ENCODE peak calls at places on chromosomes 4 and X, in eight cellular contexts. F is cardiac muscle cell, K is GM06990, J is HCT116, O is fibroblast of lung, Q is transverse colon, Z is uterus, L is lower leg skin. E is an unnamed sample.

GRCh38 chr4:154416183-154416543 is 75.4 kb downstream of the DCHS2 start:
- DNase-seq in F (peak), K (peak), J (no peak), O (peak), Q (peak), Z (peak), L (no peak), E (peak)

GRCh38 chr4:106541253-106541652 is 172.7 kb upstream of the GIMD1 start:
- DNase-seq in F (no peak), K (no peak), J (no peak), O (peak), Q (no peak), Z (no peak), L (no peak), E (no peak)

GRCh38 chr4:150136036-150136435 is 57.8 kb downstream of the DCLK2 start:
- DNase-seq in F (no peak), K (no peak), J (no peak), O (peak), Q (no peak), Z (no peak), L (no peak), E (no peak)

GRCh38 chrX:79161655-79162054 is 17.2 kb downstream of the GPR174 start:
- DNase-seq in F (peak), K (peak), J (no peak), O (no peak), Q (no peak), Z (no peak), L (no peak), E (no peak)

GRCh38 chr4:100069207-100069606 is 119.1 kb upstream of the H2AZ1 start:
- DNase-seq in F (no peak), K (no peak), J (no peak), O (no peak), Q (no peak), Z (no peak), L (no peak), E (no peak)

GRCh38 chrX:18173494-18174180 is 47.0 kb downstream of the BEND2 start:
- DNase-seq in F (no peak), K (no peak), J (no peak), O (no peak), Q (no peak), Z (no peak), L (no peak), E (no peak)

GRCh38 chr4:21949073-21949457 is 493 bp upstream of the KCNIP4 start:
- DNase-seq in F (peak), K (no peak), J (no peak), O (peak), Q (peak), Z (peak), L (no peak), E (no peak)

GRCh38 chr4:52368895-52369294 is 290.2 kb downstream of the USP46 start:
- DNase-seq in F (no peak), K (no peak), J (no peak), O (no peak), Q (no peak), Z (no peak), L (no peak), E (no peak)

GRCh38 chr4:35229021-35229420 is 1015.3 kb downstream of the ARAP2 start:
- DNase-seq in F (no peak), K (no peak), J (no peak), O (no peak), Q (no peak), Z (no peak), L (no peak), E (no peak)

GRCh38 chr4:81453024-81453423 is 18.7 kb downstream of the RASGEF1B start:
- DNase-seq in F (no peak), K (no peak), J (no peak), O (no peak), Q (no peak), Z (no peak), L (no peak), E (no peak)

GRCh38 chr4:77203380-77204197 is 46.6 kb downstream of the CCNG2 start:
- DNase-seq in F (peak), K (peak), J (peak), O (peak), Q (peak), Z (peak), L (peak), E (peak)

GRCh38 chr4:8261851-8262535 is 7.6 kb upstream of the HTRA3 start:
- DNase-seq in F (no peak), K (no peak), J (no peak), O (peak), Q (no peak), Z (no peak), L (no peak), E (no peak)

GRCh38 chrX:103789004-103789403 is 12.4 kb downstream of the PLP1 start:
- DNase-seq in F (no peak), K (no peak), J (no peak), O (no peak), Q (no peak), Z (no peak), L (no peak), E (no peak)

GRCh38 chr4:168197926-168198325 is 105.6 kb downstream of the ANXA10 start:
- DNase-seq in F (no peak), K (no peak), J (no peak), O (peak), Q (no peak), Z (no peak), L (no peak), E (no peak)

GRCh38 chrX:71885099-71885498 is 25.5 kb upstream of the NHSL2 start:
- DNase-seq in F (no peak), K (no peak), J (no peak), O (no peak), Q (no peak), Z (no peak), L (no peak), E (no peak)

GRCh38 chr4:109826719-109827118 is 1.1 kb upstream of the RRH start:
- DNase-seq in F (peak), K (no peak), J (no peak), O (peak), Q (no peak), Z (no peak), L (no peak), E (no peak)

GRCh38 chr4:37446016-37446415 is 201.5 kb downstream of the NWD2 start:
- DNase-seq in F (no peak), K (no peak), J (no peak), O (peak), Q (no peak), Z (no peak), L (no peak), E (no peak)

GRCh38 chr4:140211693-140212092 is 57.7 kb upstream of the MAML3 start:
- DNase-seq in F (no peak), K (no peak), J (no peak), O (no peak), Q (no peak), Z (no peak), L (no peak), E (no peak)

GRCh38 chr4:47784222-47784621 is 53.6 kb downstream of the CORIN start:
- DNase-seq in F (no peak), K (no peak), J (no peak), O (no peak), Q (no peak), Z (no peak), L (no peak), E (no peak)

GRCh38 chr4:101128473-101128872 is 218.9 kb downstream of the PPP3CA start:
- DNase-seq in F (no peak), K (no peak), J (no peak), O (no peak), Q (peak), Z (no peak), L (no peak), E (no peak)

GRCh38 chr4:101125045-101125713 is 222.1 kb downstream of the PPP3CA start:
- DNase-seq in F (no peak), K (no peak), J (no peak), O (no peak), Q (no peak), Z (no peak), L (no peak), E (no peak)

GRCh38 chr4:101127176-101127790 is 220.0 kb downstream of the PPP3CA start:
- DNase-seq in F (no peak), K (no peak), J (no peak), O (peak), Q (no peak), Z (no peak), L (no peak), E (no peak)

GRCh38 chr4:101123231-101123630 is 224.1 kb downstream of the PPP3CA start:
- DNase-seq in F (no peak), K (no peak), J (peak), O (peak), Q (peak), Z (no peak), L (no peak), E (no peak)

GRCh38 chr4:101126044-101126443 is 221.3 kb downstream of the PPP3CA start:
- DNase-seq in F (no peak), K (no peak), J (no peak), O (peak), Q (no peak), Z (no peak), L (no peak), E (no peak)
- H3K4me3 ChIP-seq in F (no peak), K (no peak), J (no peak), O (no peak), Q (no peak), Z (no peak), L (no peak), E (no peak)

GRCh38 chr4:14237911-14238310 is 610.4 kb upstream of the BOD1L1 start:
- DNase-seq in F (no peak), K (no peak), J (no peak), O (no peak), Q (no peak), Z (no peak), L (no peak), E (no peak)

GRCh38 chr4:14234330-14234729 is 606.8 kb upstream of the BOD1L1 start:
- DNase-seq in F (no peak), K (no peak), J (no peak), O (peak), Q (no peak), Z (no peak), L (no peak), E (no peak)

GRCh38 chr4:14241574-14241973 is 614.0 kb upstream of the BOD1L1 start:
- DNase-seq in F (no peak), K (no peak), J (no peak), O (no peak), Q (no peak), Z (no peak), L (no peak), E (no peak)

GRCh38 chr4:14233126-14233525 is 605.6 kb upstream of the BOD1L1 start:
- DNase-seq in F (no peak), K (no peak), J (no peak), O (no peak), Q (no peak), Z (no peak), L (no peak), E (no peak)

DNA sequence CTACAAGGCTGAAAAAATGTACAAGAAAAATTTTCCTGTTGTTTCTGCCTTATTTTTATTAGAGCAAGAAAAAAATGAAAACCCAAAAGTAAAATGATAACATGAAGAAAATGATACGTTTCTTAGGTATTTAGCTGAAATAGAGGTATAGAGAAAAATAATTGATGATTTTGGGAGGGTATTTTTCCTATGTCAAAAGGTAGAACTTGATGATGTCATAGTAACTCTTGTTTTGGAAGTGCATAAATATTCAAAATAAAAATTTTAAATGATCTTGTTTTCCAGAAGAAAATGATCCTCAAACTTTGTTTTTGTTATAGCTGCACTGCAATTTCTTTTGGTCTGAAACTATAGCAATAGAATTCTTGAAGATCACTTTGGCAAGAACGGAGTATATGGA is 608.8 kb upstream of the BOD1L1 start:
- DNase-seq in F (no peak), K (no peak), J (no peak), O (no peak), Q (no peak), Z (no peak), L (no peak), E (no peak)
- H3K4me3 ChIP-seq in F (no peak), K (no peak), J (no peak), O (no peak), Q (no peak), Z (no peak), L (no peak), E (no peak)

GRCh38 chr4:6676722-6677558 is 16.7 kb upstream of the S100P start:
- DNase-seq in F (peak), K (no peak), J (no peak), O (no peak), Q (no peak), Z (no peak), L (no peak), E (no peak)
- H3K4me3 ChIP-seq in F (no peak), K (no peak), J (no peak), O (no peak), Q (no peak), Z (no peak), L (no peak), E (no peak)

GRCh38 chr4:102761902-102762301 is 1.1 kb upstream of the MANBA start:
- DNase-seq in F (no peak), K (no peak), J (no peak), O (no peak), Q (no peak), Z (no peak), L (no peak), E (no peak)
- H3K4me3 ChIP-seq in F (no peak), K (no peak), J (no peak), O (no peak), Q (no peak), Z (no peak), L (no peak), E (peak)

DNA sequence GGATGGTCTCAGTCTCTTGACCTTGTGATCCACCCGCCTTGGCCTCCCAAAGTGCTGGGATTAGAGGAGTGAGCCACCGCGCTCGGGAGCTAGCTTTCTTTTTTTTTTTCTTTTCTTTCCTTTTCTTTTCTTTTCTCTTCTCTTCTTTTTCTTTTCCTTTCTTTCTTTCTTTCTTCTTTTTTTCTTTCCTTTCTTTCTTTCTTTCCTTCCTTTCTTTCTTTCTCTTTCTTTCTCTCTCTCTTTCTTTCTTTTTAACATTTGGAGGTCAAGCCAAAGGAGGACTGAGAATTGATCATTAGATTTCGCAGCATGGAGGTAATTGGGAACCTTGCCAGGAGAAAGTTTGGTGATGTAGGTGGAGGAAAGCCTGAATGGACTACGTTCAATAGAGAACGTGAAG is 67.4 kb downstream of the LARP7 start:
- DNase-seq in F (no peak), K (no peak), J (no peak), O (no peak), Q (no peak), Z (no peak), L (no peak), E (no peak)
- H3K4me3 ChIP-seq in F (no peak), K (no peak), J (no peak), O (no peak), Q (no peak), Z (no peak), L (no peak), E (peak)

GRCh38 chrX:23292979-23293651 is 41.5 kb upstream of the PTCHD1 start:
- DNase-seq in F (no peak), K (no peak), J (no peak), O (peak), Q (no peak), Z (no peak), L (no peak), E (no peak)
- H3K4me3 ChIP-seq in F (no peak), K (no peak), J (no peak), O (no peak), Q (no peak), Z (no peak), L (no peak), E (no peak)

GRCh38 chrX:151966236-151966635 is 8.2 kb downstream of the GABRE start:
- DNase-seq in F (no peak), K (no peak), J (no peak), O (no peak), Q (no peak), Z (no peak), L (no peak), E (no peak)

GRCh38 chrX:151970661-151971060 is 3.8 kb downstream of the GABRE start:
- DNase-seq in F (no peak), K (no peak), J (no peak), O (peak), Q (peak), Z (peak), L (peak), E (no peak)

GRCh38 chrX:151973262-151973661 is 1.2 kb downstream of the GABRE start:
- DNase-seq in F (no peak), K (no peak), J (no peak), O (peak), Q (no peak), Z (no peak), L (no peak), E (no peak)

GRCh38 chrX:151973851-151974335 is 583 bp downstream of the GABRE start:
- DNase-seq in F (peak), K (no peak), J (no peak), O (peak), Q (peak), Z (peak), L (peak), E (no peak)

DNA sequence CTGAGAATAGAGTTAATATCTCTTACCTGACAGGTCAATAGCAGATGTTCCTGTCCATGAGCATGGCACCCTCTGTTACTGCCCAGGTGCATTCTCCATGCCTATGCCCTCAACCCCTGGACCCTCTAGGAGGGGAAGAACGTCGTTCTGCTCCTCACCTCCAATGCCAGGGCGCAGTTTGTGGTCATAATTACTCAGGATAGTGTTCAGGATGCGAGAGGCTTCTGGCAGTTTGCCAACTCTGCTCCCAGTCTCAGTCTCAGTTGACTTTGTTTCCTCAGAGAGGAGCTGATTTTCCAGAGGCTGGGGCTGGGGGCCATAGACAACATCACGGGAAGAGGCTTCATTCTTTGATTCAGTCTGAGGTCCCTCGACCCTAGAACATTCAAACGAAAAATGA is 4.4 kb downstream of the GABRE start:
- DNase-seq in F (no peak), K (no peak), J (no peak), O (no peak), Q (no peak), Z (no peak), L (peak), E (no peak)
- H3K4me3 ChIP-seq in F (no peak), K (no peak), J (no peak), O (no peak), Q (no peak), Z (no peak), L (no peak), E (no peak)

GRCh38 chrX:101685923-101686322 is 26.3 kb upstream of the ARMCX2 start:
- DNase-seq in F (no peak), K (no peak), J (no peak), O (peak), Q (no peak), Z (no peak), L (no peak), E (peak)

GRCh38 chrX:101677028-101677427 is 17.4 kb upstream of the ARMCX2 start:
- DNase-seq in F (no peak), K (no peak), J (no peak), O (no peak), Q (no peak), Z (no peak), L (no peak), E (no peak)

GRCh38 chrX:101686574-101686973 is 26.9 kb upstream of the ARMCX2 start:
- DNase-seq in F (no peak), K (no peak), J (no peak), O (no peak), Q (no peak), Z (no peak), L (no peak), E (no peak)

GRCh38 chrX:101682723-101683122 is 23.1 kb upstream of the ARMCX2 start:
- DNase-seq in F (no peak), K (no peak), J (no peak), O (peak), Q (no peak), Z (no peak), L (no peak), E (no peak)
- H3K4me3 ChIP-seq in F (no peak), K (no peak), J (no peak), O (no peak), Q (no peak), Z (no peak), L (no peak), E (no peak)